ENCODE peak calls at places on chromosomes 11 and 22, in four cellular contexts. P, R, H and B are unnamed samples.

GRCh38 chr11:128421577-128421976 is 165.8 kb downstream of the ETS1 start:
- DNase-seq in P (no peak), R (peak), H (no peak), B (no peak)

GRCh38 chr11:10612217-10612862 is 43.9 kb upstream of the LYVE1 start:
- DNase-seq in P (no peak), R (no peak), H (no peak), B (no peak)

GRCh38 chr11:63999349-64000025 is 13.2 kb downstream of the OTUB1 start:
- DNase-seq in P (peak), R (peak), H (no peak), B (no peak)

GRCh38 chr11:47797633-47798032 is 30.5 kb upstream of the FNBP4 start:
- DNase-seq in P (no peak), R (peak), H (peak), B (peak)

GRCh38 chr22:31870890-31871289 is 73.4 kb upstream of the YWHAH start:
- DNase-seq in P (no peak), R (peak), H (peak), B (peak)

GRCh38 chr11:82671451-82671850 is 62.2 kb downstream of the FAM181B start:
- DNase-seq in P (no peak), R (no peak), H (no peak), B (no peak)

GRCh38 chr22:40855960-40856512 is 403 bp downstream of the ST13 start:
- DNase-seq in P (peak), R (peak), H (no peak), B (no peak)

GRCh38 chr11:125987066-125987641 is 41.3 kb downstream of the VSIG10L2 start:
- DNase-seq in P (no peak), R (no peak), H (no peak), B (no peak)

GRCh38 chr11:113389288-113389687 is 1.7 kb downstream of the ANKK1 start:
- DNase-seq in P (no peak), R (no peak), H (no peak), B (no peak)

GRCh38 chr11:56404393-56404792 is 8.1 kb upstream of the OR5AL1 start:
- DNase-seq in P (no peak), R (no peak), H (no peak), B (no peak)

GRCh38 chr11:69353696-69354544 is 60.0 kb downstream of the MYEOV start:
- DNase-seq in P (no peak), R (no peak), H (no peak), B (no peak)

GRCh38 chr22:41936894-41937169 is 10.1 kb downstream of the CENPM start:
- DNase-seq in P (no peak), R (no peak), H (no peak), B (no peak)

GRCh38 chr11:31442086-31442485 is 67.3 kb downstream of the IMMP1L start:
- DNase-seq in P (no peak), R (no peak), H (no peak), B (no peak)

GRCh38 chr11:47998345-47998732 is 18.0 kb downstream of the PTPRJ start:
- DNase-seq in P (no peak), R (no peak), H (no peak), B (no peak)

GRCh38 chr11:67355023-67355793 is 1.9 kb upstream of the POLD4 start:
- DNase-seq in P (no peak), R (no peak), H (no peak), B (no peak)

GRCh38 chr22:49007013-49007653 is 820.5 kb downstream of the BRD1 start:
- DNase-seq in P (no peak), R (no peak), H (no peak), B (no peak)

GRCh38 chr11:67418476-67419281 is 3.2 kb downstream of the CARNS1 start:
- DNase-seq in P (peak), R (no peak), H (no peak), B (no peak)

GRCh38 chr11:87779276-87780067 is 395.8 kb downstream of the RAB38 start:
- DNase-seq in P (no peak), R (no peak), H (no peak), B (no peak)

GRCh38 chr11:130583866-130584265 is 135.4 kb downstream of the ADAMTS15 start:
- DNase-seq in P (no peak), R (no peak), H (no peak), B (no peak)

GRCh38 chr11:105046898-105047579 is 1.9 kb upstream of the CARD16 start:
- DNase-seq in P (no peak), R (peak), H (peak), B (peak)

GRCh38 chr22:24727218-24727851 is 47.2 kb downstream of the PIWIL3 start:
- DNase-seq in P (peak), R (peak), H (peak), B (peak)

GRCh38 chr22:22752556-22753477 is 108.4 kb downstream of the GGTLC2 start:
- DNase-seq in P (no peak), R (peak), H (peak), B (no peak)

GRCh38 chr22:35192121-35192918 is 65.0 kb upstream of the HMGXB4 start:
- DNase-seq in P (no peak), R (no peak), H (no peak), B (no peak)

GRCh38 chr22:36379593-36380361 is 8.0 kb downstream of the MYH9 start:
- DNase-seq in P (no peak), R (no peak), H (no peak), B (no peak)

GRCh38 chr11:70536051-70536877 is 137.9 kb downstream of the CTTN start:
- DNase-seq in P (no peak), R (no peak), H (no peak), B (no peak)

GRCh38 chr11:68497761-68498160 is 37.2 kb downstream of the PPP6R3 start:
- DNase-seq in P (no peak), R (peak), H (no peak), B (no peak)

GRCh38 chr11:75326439-75326810 is 25.0 kb downstream of the ARRB1 start:
- DNase-seq in P (no peak), R (no peak), H (no peak), B (no peak)

GRCh38 chr11:112281776-112282175 is 21.1 kb upstream of the PLET1 start:
- DNase-seq in P (no peak), R (no peak), H (no peak), B (no peak)

GRCh38 chr11:73281201-73281741 is 9.1 kb downstream of the P2RY6 start:
- DNase-seq in P (no peak), R (no peak), H (no peak), B (no peak)

GRCh38 chr11:43573873-43574272 is 106.7 kb upstream of the HSD17B12 start:
- DNase-seq in P (peak), R (no peak), H (no peak), B (no peak)

GRCh38 chr22:29055192-29055830 is 6.3 kb downstream of the C22orf31 start:
- DNase-seq in P (no peak), R (no peak), H (no peak), B (no peak)

GRCh38 chr11:124917115-124917637 is 1.9 kb upstream of the HEPN1 start:
- DNase-seq in P (no peak), R (peak), H (peak), B (no peak)

GRCh38 chr11:972812-973211 is 47.1 kb downstream of the AP2A2 start:
- DNase-seq in P (no peak), R (no peak), H (no peak), B (no peak)

GRCh38 chr11:65416341-65417185 is 6.0 kb upstream of the NEAT1 start:
- DNase-seq in P (peak), R (peak), H (no peak), B (no peak)
- H3K4me3 ChIP-seq in P (peak), R (no peak), H (peak), B (peak)

DNA sequence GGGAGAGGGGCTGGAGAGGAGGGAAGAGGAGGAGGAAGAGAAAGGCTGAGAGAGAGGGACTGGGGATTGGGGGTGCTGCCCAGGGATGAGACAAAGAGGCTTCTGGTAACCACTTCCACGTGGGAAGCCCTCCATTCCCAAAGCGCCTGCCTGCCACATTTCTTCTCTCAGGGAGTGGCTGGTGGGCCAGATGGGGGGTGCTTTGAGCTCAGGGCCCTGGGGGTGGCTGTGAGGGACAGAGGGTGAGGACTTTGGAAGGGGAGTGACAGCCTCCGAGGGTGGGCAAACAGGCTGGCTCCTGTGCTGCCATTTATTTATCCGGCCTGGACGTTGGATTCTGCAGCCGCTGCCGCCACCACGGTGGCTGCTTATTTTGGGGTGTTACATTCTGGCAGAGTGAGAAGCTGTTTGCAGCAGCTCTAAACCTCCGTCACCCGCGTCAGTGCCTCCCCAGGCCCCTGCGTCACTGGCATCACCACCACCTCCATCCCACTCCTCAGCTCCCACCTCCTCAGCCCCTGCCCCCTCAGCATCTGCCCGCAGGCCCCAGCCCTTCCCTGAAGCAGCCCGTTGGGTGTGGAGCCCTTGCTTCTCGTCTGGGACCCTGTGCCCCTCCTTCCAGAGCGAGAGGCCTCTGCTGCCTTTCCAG is 1.6 kb downstream of the RTN4RL2 start:
- DNase-seq in P (no peak), R (no peak), H (no peak), B (no peak)
- H3K4me3 ChIP-seq in P (no peak), R (no peak), H (no peak), B (no peak)

DNA sequence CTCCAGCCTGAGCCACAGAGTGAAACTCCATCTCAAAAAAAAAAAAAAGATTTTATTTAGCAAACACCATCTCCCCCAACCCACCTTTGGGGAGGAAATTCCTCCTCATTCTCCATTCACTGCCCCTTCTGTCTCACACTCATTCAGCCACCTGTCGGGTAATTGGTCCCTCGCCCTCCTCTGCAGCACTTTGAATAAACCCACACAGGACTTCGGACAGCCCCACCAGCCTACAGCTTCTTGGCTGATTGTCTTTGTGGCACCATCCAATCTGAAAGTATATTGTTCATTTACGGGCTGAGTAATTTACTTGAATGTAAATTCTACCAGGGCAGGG is 7.5 kb upstream of the GGA1 start:
- DNase-seq in P (no peak), R (no peak), H (no peak), B (no peak)
- H3K4me3 ChIP-seq in P (no peak), R (no peak), H (no peak), B (no peak)

DNA sequence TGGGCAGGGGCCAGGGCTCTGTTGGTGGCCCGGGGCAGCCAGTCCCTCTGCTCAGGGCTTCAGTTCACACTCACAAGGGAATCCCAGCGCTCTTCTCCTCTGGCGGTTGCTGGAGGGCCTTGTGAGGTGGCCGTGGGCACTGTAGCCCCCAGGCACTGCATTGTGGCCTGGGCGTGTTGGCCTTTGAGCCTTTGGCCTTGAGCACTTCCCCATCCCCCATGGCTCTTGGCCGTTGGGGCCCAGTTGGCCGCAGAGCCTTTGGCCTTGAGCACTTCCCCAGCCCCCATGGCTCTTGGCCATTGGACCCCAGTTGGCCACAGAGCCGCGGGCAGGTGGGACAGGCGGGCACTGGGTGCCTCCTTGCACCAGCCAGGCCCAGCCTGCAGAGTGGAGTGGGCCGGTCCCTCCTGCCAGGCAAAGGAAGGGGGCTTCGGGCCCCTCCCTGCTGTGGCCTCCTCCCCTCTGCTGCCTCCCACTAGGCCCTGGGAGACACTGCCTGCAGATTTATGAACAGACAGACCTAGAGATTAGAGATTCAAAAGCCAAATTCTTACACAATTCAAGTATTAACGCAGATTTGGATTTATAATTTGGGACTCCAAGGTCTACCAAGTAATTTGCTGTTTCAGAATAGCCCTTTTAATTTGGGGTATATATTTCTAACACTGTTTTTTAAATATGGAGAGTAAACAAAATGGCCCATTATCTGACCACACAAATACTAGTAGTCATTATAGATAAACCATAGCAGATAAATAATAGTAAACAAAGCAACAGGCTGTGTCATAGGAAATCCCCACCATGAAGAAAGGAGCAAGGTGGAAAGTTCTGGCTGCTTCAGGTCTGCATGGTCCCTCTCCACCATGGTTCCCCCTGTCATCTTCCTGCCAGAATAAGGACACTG is 18.2 kb upstream of the TXNRD2 start:
- DNase-seq in P (no peak), R (no peak), H (no peak), B (no peak)
- H3K4me3 ChIP-seq in P (peak), R (no peak), H (no peak), B (no peak)

DNA sequence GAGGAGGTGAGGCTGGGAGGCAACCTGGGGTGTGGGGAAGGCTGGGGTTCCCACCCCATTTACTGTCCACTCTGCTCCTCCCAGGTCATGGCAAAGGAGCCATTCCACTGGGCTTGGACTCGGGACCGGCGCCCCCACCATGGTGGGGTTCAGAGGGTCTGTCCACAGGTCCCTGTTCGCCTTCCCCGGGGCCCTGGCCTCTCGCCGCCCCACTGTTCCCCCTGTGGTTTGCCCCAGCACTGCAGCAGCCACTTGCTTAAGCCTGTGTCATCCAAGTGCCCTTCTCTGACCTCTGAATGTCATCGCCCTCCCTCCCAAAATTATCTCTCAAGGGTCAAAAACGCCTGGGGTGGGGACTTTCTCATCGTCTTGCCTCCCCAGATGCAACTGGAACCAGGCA is 2.6 kb downstream of the SPDYC start:
- DNase-seq in P (no peak), R (no peak), H (no peak), B (no peak)
- H3K4me3 ChIP-seq in P (no peak), R (no peak), H (no peak), B (no peak)

DNA sequence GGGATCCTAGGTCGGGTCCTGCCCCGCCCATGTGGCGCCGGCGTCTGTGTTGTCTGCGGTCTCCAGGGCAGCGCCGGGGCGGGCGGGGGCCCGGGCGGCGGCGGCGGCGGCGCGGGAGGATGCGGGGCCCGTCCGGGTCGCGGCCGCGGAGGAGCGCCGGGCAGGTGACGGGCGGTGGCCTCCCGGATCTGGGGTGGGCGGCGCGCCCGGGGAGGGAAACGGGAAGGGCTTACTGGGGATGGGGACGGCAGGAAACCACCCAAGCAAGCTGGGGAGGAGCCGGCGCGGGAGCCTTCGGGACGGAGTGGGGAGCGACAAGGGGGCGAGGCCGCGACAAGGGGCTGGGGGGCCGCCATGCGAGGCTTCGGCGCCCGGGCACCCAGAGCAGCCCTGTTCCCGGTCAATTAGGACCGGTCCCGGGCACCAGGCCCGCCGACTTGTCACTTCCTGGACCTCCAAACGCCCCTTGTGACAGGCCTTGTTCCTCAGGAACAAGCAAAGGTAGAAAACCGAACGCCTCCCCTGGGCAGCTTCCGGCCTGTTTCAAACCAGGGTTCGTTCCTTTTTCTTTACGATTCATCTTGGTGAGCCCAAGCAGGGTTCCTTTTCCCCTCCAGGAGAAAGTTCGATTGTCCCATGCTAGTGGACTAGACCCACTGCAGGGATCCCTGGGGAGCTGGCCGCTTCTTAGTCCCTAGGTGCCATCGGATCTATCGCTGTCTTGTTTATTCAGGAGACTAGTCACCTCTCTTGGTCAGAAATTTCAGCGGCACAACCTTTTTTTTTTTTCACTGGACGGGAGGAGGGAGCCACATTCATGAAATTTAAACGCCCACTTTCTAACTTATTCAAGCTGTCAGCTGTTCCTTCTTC is 486 bp downstream of the JHY start:
- DNase-seq in P (peak), R (no peak), H (peak), B (peak)
- H3K4me3 ChIP-seq in P (peak), R (peak), H (peak), B (peak)

DNA sequence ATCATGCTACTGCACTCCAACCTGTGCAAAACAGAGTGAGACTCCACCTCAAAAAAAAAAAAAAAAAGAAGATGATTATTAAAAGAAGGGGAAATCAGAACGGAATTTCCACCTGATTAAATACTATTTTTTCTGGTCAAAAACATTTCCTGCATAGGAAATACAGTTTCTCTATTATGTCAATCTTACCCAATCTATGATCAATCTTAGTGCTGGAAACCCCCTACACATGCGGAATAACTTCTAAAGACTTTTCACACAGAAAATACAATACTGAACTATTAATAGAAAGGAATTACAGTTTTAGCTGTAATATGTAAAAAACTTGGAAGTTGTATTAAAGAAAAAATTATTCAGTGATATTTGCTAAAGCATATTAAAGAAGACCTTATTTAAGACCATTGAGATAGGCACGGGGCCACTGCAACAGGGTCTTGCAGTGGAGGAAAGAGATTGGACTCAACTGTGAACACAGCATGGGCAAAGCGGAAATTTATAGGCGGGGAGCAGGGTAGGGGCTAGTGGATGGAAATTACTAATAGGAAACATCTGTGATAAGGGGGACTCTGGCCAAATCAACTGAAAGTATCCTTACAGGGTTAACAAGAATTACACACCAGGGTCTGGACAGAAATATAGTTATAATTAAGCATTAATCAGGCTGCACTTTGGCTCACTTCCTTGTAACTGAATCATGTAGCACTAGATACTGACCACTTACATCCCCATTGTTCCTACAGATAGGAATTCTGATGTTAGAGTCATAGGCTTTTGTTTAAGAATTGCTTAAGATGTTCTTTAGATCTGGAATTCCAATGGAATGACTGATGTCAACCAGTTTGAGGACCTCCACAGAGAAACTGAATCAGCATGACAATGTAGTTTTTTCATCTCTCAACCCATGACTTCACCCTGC is 411.5 kb upstream of the DDI1 start:
- DNase-seq in P (no peak), R (peak), H (peak), B (peak)
- H3K4me3 ChIP-seq in P (no peak), R (no peak), H (no peak), B (no peak)

GRCh38 chr11:38594881-38595280 is 1996.8 kb upstream of the RAG2 start:
- DNase-seq in P (no peak), R (no peak), H (no peak), B (no peak)
- H3K4me3 ChIP-seq in P (no peak), R (no peak), H (no peak), B (no peak)